ENCODE peak calls at places on chromosomes 11 and 22, in seven cellular contexts. E, U, I, T, H, P and M are unnamed samples.

GRCh38 chr22:37282385-37282677 is at the start of gene CYTH4:
- DNase-seq in E (peak; percentile 64), U (no peak), I (peak; percentile 70), T (no peak), H (peak; percentile 68), P (peak; percentile 78), M (peak; percentile 26)

GRCh38 chr11:72736452-72737069 is 15.6 kb downstream of the ARAP1 start:
- DNase-seq in E (peak; percentile 42), U (peak; percentile 65), I (no peak), T (no peak), H (peak; percentile 45), P (no peak), M (peak; percentile 39)

GRCh38 chr22:16603448-16603768 is 10.8 kb upstream of the CCT8L2 start:
- DNase-seq in E (no peak), U (no peak), I (no peak), T (no peak), H (no peak), P (no peak), M (no peak)

GRCh38 chr11:56705784-56706396 is 7.0 kb downstream of the OR9G1 start:
- DNase-seq in E (no peak), U (no peak), I (no peak), T (no peak), H (no peak), P (no peak), M (peak; percentile 47)

GRCh38 chr22:38403806-38404205 is 51.2 kb downstream of the KCNJ4 start:
- DNase-seq in E (no peak), U (no peak), I (no peak), T (no peak), H (no peak), P (no peak), M (no peak)

GRCh38 chr22:21624120-21624879 is 5.5 kb downstream of the YDJC start:
- DNase-seq in E (peak; percentile 52), U (no peak), I (peak; percentile 24), T (no peak), H (peak; percentile 41), P (no peak), M (no peak)

GRCh38 chr11:120222916-120223315 is 12.1 kb downstream of the OAF start:
- DNase-seq in E (peak; percentile 13), U (no peak), I (no peak), T (no peak), H (no peak), P (no peak), M (no peak)

GRCh38 chr11:65814131-65814959 is 19.4 kb upstream of the SNX32 start:
- DNase-seq in E (no peak), U (no peak), I (no peak), T (no peak), H (no peak), P (peak; percentile 75), M (peak; percentile 89)

GRCh38 chr11:64960719-64961118 is 11.2 kb downstream of the MAJIN start:
- DNase-seq in E (no peak), U (peak; percentile 17), I (no peak), T (no peak), H (no peak), P (no peak), M (no peak)

GRCh38 chr22:24436553-24436952 is 9.2 kb downstream of the ADORA2A start:
- DNase-seq in E (no peak), U (no peak), I (no peak), T (no peak), H (no peak), P (no peak), M (no peak)

GRCh38 chr11:19918302-19919049 is 205.8 kb downstream of the NAV2 start:
- DNase-seq in E (no peak), U (no peak), I (no peak), T (no peak), H (no peak), P (no peak), M (no peak)

GRCh38 chr11:123678246-123678645 is 23.8 kb upstream of the SCN3B start:
- DNase-seq in E (no peak), U (no peak), I (no peak), T (no peak), H (no peak), P (no peak), M (no peak)

GRCh38 chr22:50530280-50530856 is 556 bp upstream of the TYMP start:
- DNase-seq in E (peak; percentile 87), U (peak; percentile 78), I (no peak), T (no peak), H (no peak), P (peak; percentile 90), M (peak; percentile 92)

GRCh38 chr11:69652999-69653398 is 12.0 kb downstream of the CCND1 start:
- DNase-seq in E (no peak), U (no peak), I (no peak), T (no peak), H (no peak), P (no peak), M (no peak)